ENCODE peak calls at places on chromosomes 6 and 20, in nine cellular contexts. One of them, this sample, is unnamed.

GRCh38 chr20:14337400-14338171 is at the start of gene FLRT3:
- DNase-seq in progenitor cell of endocrine pancreas: peak; percentile 67
- DNase-seq in stimulated activated CD4-positive, alpha-beta T cell treated with anti-CD3 and anti-CD28 coated beads, Interleukin-1b, Interleukin-23, amount 100 ng/mL, for 1 hour: no peak
- DNase-seq in dermis microvascular lymphatic vessel endothelial cell: peak; percentile 61
- DNase-seq in skeletal muscle cell: peak; percentile 97
- DNase-seq in aorta: peak; percentile 81
- DNase-seq in cardiac septum: peak; percentile 59
- DNase-seq in kidney: peak; percentile 79
- DNase-seq in foreskin fibroblast: peak; percentile 94
- DNase-seq in this sample: peak; percentile 98

GRCh38 chr20:63255911-63256704 is 1.8 kb upstream of the NKAIN4 start:
- DNase-seq in progenitor cell of endocrine pancreas: no peak
- DNase-seq in stimulated activated CD4-positive, alpha-beta T cell treated with anti-CD3 and anti-CD28 coated beads, Interleukin-1b, Interleukin-23, amount 100 ng/mL, for 1 hour: no peak
- DNase-seq in dermis microvascular lymphatic vessel endothelial cell: no peak
- DNase-seq in skeletal muscle cell: no peak
- DNase-seq in aorta: no peak
- DNase-seq in cardiac septum: no peak
- DNase-seq in kidney: no peak
- DNase-seq in foreskin fibroblast: no peak
- DNase-seq in this sample: no peak

GRCh38 chr20:2164966-2165365 is 63.3 kb downstream of the STK35 start:
- DNase-seq in progenitor cell of endocrine pancreas: no peak
- DNase-seq in stimulated activated CD4-positive, alpha-beta T cell treated with anti-CD3 and anti-CD28 coated beads, Interleukin-1b, Interleukin-23, amount 100 ng/mL, for 1 hour: no peak
- DNase-seq in dermis microvascular lymphatic vessel endothelial cell: no peak
- DNase-seq in skeletal muscle cell: no peak
- DNase-seq in aorta: no peak
- DNase-seq in cardiac septum: no peak
- DNase-seq in kidney: no peak
- DNase-seq in foreskin fibroblast: no peak
- DNase-seq in this sample: no peak

GRCh38 chr6:23176883-23177282 is 607.5 kb downstream of the HDGFL1 start:
- DNase-seq in progenitor cell of endocrine pancreas: no peak
- DNase-seq in stimulated activated CD4-positive, alpha-beta T cell treated with anti-CD3 and anti-CD28 coated beads, Interleukin-1b, Interleukin-23, amount 100 ng/mL, for 1 hour: no peak
- DNase-seq in dermis microvascular lymphatic vessel endothelial cell: peak; percentile 96
- DNase-seq in skeletal muscle cell: no peak
- DNase-seq in aorta: no peak
- DNase-seq in cardiac septum: no peak
- DNase-seq in kidney: no peak
- DNase-seq in foreskin fibroblast: peak; percentile 60
- DNase-seq in this sample: no peak

GRCh38 chr6:139256087-139256486 is 35.7 kb downstream of the TXLNB start:
- DNase-seq in progenitor cell of endocrine pancreas: no peak
- DNase-seq in stimulated activated CD4-positive, alpha-beta T cell treated with anti-CD3 and anti-CD28 coated beads, Interleukin-1b, Interleukin-23, amount 100 ng/mL, for 1 hour: no peak
- DNase-seq in dermis microvascular lymphatic vessel endothelial cell: no peak
- DNase-seq in skeletal muscle cell: peak; percentile 64
- DNase-seq in aorta: no peak
- DNase-seq in cardiac septum: no peak
- DNase-seq in kidney: no peak
- DNase-seq in foreskin fibroblast: no peak
- DNase-seq in this sample: no peak

GRCh38 chr6:143410859-143411270 is 39.6 kb downstream of the ADAT2 start:
- DNase-seq in progenitor cell of endocrine pancreas: no peak
- DNase-seq in stimulated activated CD4-positive, alpha-beta T cell treated with anti-CD3 and anti-CD28 coated beads, Interleukin-1b, Interleukin-23, amount 100 ng/mL, for 1 hour: no peak
- DNase-seq in dermis microvascular lymphatic vessel endothelial cell: no peak
- DNase-seq in skeletal muscle cell: no peak
- DNase-seq in aorta: no peak
- DNase-seq in cardiac septum: no peak
- DNase-seq in kidney: no peak
- DNase-seq in foreskin fibroblast: peak; percentile 38
- DNase-seq in this sample: peak; percentile 86

GRCh38 chr6:112717856-112718255 is 370.7 kb downstream of the RFPL4B start:
- DNase-seq in progenitor cell of endocrine pancreas: no peak
- DNase-seq in stimulated activated CD4-positive, alpha-beta T cell treated with anti-CD3 and anti-CD28 coated beads, Interleukin-1b, Interleukin-23, amount 100 ng/mL, for 1 hour: no peak
- DNase-seq in dermis microvascular lymphatic vessel endothelial cell: no peak
- DNase-seq in skeletal muscle cell: no peak
- DNase-seq in aorta: no peak
- DNase-seq in cardiac septum: no peak
- DNase-seq in kidney: no peak
- DNase-seq in foreskin fibroblast: no peak
- DNase-seq in this sample: no peak

GRCh38 chr6:19287928-19288327 is 549.2 kb upstream of the ID4 start:
- DNase-seq in progenitor cell of endocrine pancreas: no peak
- DNase-seq in stimulated activated CD4-positive, alpha-beta T cell treated with anti-CD3 and anti-CD28 coated beads, Interleukin-1b, Interleukin-23, amount 100 ng/mL, for 1 hour: no peak
- DNase-seq in dermis microvascular lymphatic vessel endothelial cell: no peak
- DNase-seq in skeletal muscle cell: no peak
- DNase-seq in aorta: no peak
- DNase-seq in cardiac septum: no peak
- DNase-seq in kidney: no peak
- DNase-seq in foreskin fibroblast: no peak
- DNase-seq in this sample: no peak